ENCODE peak calls at places on chromosomes 5 and 9, in ten cellular contexts. J, P, V, W, B, M, R, I, Z and Q are unnamed samples.

GRCh38 chr9:135277219-135278201 is 190.0 kb downstream of the OLFM1 start:
- DNase-seq in M (no peak), Z (no peak), V (no peak), J (no peak), P (no peak), B (no peak), R (no peak), W (no peak), I (no peak), Q (no peak)

GRCh38 chr9:129285979-129286772 is 108.1 kb upstream of the IER5L start:
- DNase-seq in J (no peak), P (no peak), V (no peak), R (no peak), W (no peak), I (no peak), M (no peak), B (no peak), Z (peak; percentile 68), Q (no peak)

GRCh38 chr9:113818391-113818790 is 57.7 kb upstream of the ZNF618 start:
- DNase-seq in R (no peak), P (no peak), J (no peak), I (no peak), W (no peak), M (no peak), B (no peak), Z (no peak), V (no peak), Q (no peak)

GRCh38 chr9:22165144-22165543 is 156.0 kb upstream of the CDKN2B start:
- DNase-seq in J (peak; percentile 75), V (no peak), B (no peak), P (peak; percentile 42), Z (no peak), R (no peak), W (no peak), M (no peak), I (no peak), Q (peak; percentile 52)

GRCh38 chr5:151917931-151918330 is 6.7 kb downstream of the GLRA1 start:
- DNase-seq in P (no peak), I (no peak), J (no peak), B (no peak), W (no peak), Z (no peak), R (no peak), V (no peak), M (no peak), Q (no peak)

GRCh38 chr5:175047048-175047447 is 322.7 kb downstream of the MSX2 start:
- DNase-seq in V (no peak), I (no peak), R (no peak), P (no peak), M (no peak), B (no peak), J (no peak), Z (no peak), W (no peak), Q (no peak)

GRCh38 chr9:135718616-135719015 is 16.6 kb downstream of the KCNT1 start:
- DNase-seq in W (no peak), J (peak; percentile 72), P (no peak), M (peak; percentile 35), Z (no peak), B (no peak), R (peak; percentile 40), V (no peak), I (no peak), Q (peak; percentile 43)

GRCh38 chr5:119410448-119411170 is 41.7 kb upstream of the HSD17B4 start:
- DNase-seq in V (no peak), Z (no peak), P (peak; percentile 73), M (no peak), J (no peak), W (no peak), R (no peak), B (no peak), I (no peak), Q (no peak)

GRCh38 chr5:124651663-124652513 is 94.6 kb downstream of the ZNF608 start:
- DNase-seq in W (no peak), J (peak; percentile 79), M (peak; percentile 79), I (peak; percentile 65), P (peak; percentile 62), V (no peak), Z (peak; percentile 81), B (peak; percentile 64), R (peak; percentile 52), Q (peak; percentile 70)